ENCODE peak calls at places on chromosomes 6 and 20, in four cellular contexts. F, S, J and R are unnamed samples.

GRCh38 chr6:101765281-101765680 is 371.8 kb downstream of the GRIK2 start:
- DNase-seq in F (no peak), S (no peak), J (no peak), R (no peak)

GRCh38 chr6:142373268-142374089 is 71.7 kb downstream of the ADGRG6 start:
- DNase-seq in F (no peak), S (no peak), J (no peak), R (no peak)

GRCh38 chr6:10658910-10659696 is 35.3 kb downstream of the C6orf52 start:
- DNase-seq in F (no peak), S (no peak), J (no peak), R (no peak)

GRCh38 chr6:85255661-85256060 is 194.2 kb upstream of the NT5E start:
- DNase-seq in F (no peak), S (no peak), J (no peak), R (no peak)

GRCh38 chr6:12791371-12791770 is 74.8 kb downstream of the PHACTR1 start:
- DNase-seq in F (no peak), S (no peak), J (no peak), R (no peak)

GRCh38 chr6:52995913-52996685 is 1.0 kb upstream of the GSTA4 start:
- DNase-seq in F (peak; percentile 24), S (no peak), J (peak; percentile 62), R (peak; percentile 67)

GRCh38 chr6:88725111-88725711 is 238.2 kb downstream of the RNGTT start:
- DNase-seq in F (no peak), S (no peak), J (no peak), R (no peak)

GRCh38 chr6:108627692-108628565 is 67.2 kb downstream of the FOXO3 start:
- DNase-seq in F (no peak), S (no peak), J (no peak), R (no peak)

GRCh38 chr20:4455301-4455701 is 266.4 kb upstream of the PRND start:
- DNase-seq in F (no peak), S (no peak), J (no peak), R (no peak)

GRCh38 chr6:149929422-149929821 is 6.5 kb upstream of the RAET1G start:
- DNase-seq in F (no peak), S (no peak), J (no peak), R (no peak)

GRCh38 chr6:161890133-161890833 is 616.4 kb upstream of the AGPAT4 start:
- DNase-seq in F (no peak), S (no peak), J (peak; percentile 21), R (no peak)

GRCh38 chr6:69791065-69791471 is 5.7 kb downstream of the LMBRD1 start:
- DNase-seq in F (no peak), S (no peak), J (no peak), R (no peak)

GRCh38 chr20:23657202-23657601 is 19.4 kb upstream of the CST3 start:
- DNase-seq in F (no peak), S (no peak), J (no peak), R (no peak)

GRCh38 chr20:23659989-23660837 is 22.5 kb upstream of the CST3 start:
- DNase-seq in F (no peak), S (no peak), J (no peak), R (peak; percentile 72)

GRCh38 chr20:23661002-23661429 is 23.3 kb upstream of the CST3 start:
- DNase-seq in F (no peak), S (no peak), J (no peak), R (no peak)

GRCh38 chr20:23658336-23658735 is 20.6 kb upstream of the CST3 start:
- DNase-seq in F (no peak), S (no peak), J (no peak), R (no peak)

DNA sequence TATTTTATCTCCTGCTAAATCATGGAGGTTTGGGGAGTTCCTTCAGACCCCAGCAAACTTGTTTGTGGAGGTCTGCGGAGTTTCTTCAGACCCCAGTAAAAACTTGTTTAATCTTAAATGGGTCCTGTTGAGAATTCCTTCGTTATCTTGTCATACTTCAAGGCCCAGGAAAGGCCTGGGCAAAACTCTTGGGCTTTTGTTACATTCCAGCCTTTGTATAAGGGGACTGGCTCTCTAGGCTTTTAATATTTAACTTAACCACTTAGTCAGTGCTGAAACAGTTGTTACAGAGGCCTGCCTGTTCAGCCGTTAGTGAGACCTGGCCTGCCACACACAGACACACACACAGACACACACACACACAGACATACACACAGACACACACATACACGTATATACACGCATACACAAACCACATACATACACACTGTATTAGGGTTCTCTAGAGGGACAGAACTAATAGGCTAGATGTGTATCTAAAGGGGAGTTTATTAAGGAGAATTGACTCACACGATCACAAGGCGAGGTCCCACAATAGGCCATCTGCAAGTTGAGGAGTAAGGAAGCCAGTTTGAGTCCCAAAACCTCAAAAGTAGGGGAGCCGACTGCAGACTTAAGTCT is 21.3 kb upstream of the CST3 start:
- DNase-seq in F (no peak), S (no peak), J (no peak), R (no peak)
- TF ChIP-seq POLR2AphosphoS5 in F (no peak), S (no peak), J (no peak), R (no peak)

GRCh38 chr20:16175322-16175721 is 397.9 kb downstream of the KIF16B start:
- DNase-seq in F (no peak), S (no peak), J (no peak), R (no peak)
- TF ChIP-seq POLR2AphosphoS5 in F (no peak), S (no peak), J (no peak), R (no peak)

GRCh38 chr6:148455225-148455624 is 112.6 kb downstream of the SASH1 start:
- DNase-seq in F (no peak), S (no peak), J (no peak), R (no peak)
- TF ChIP-seq POLR2AphosphoS5 in F (no peak), S (no peak), J (no peak), R (no peak)

GRCh38 chr20:51204794-51205193 is 181.9 kb upstream of the KCNG1 start:
- DNase-seq in F (no peak), S (no peak), J (no peak), R (no peak)
- TF ChIP-seq POLR2AphosphoS5 in F (no peak), S (no peak), J (no peak), R (no peak)